ENCODE peak calls at places on chromosomes 5 and 9, in seven cellular contexts. H is H7, B is foreskin fibroblast, I is left lung, G is brain microvascular endothelial cell, K is GM23248, L is lower lobe of right lung. J is an unnamed sample.

GRCh38 chr5:89036166-89036565 is 153.2 kb upstream of the MEF2C start:
- DNase-seq in H (no peak), B (no peak), I (no peak), G (no peak), K (peak; percentile 44), L (no peak), J (no peak)

GRCh38 chr9:98993570-98993945 is 49.9 kb downstream of the COL15A1 start:
- DNase-seq in H (no peak), B (no peak), I (no peak), G (peak; percentile 60), K (no peak), L (peak; percentile 75), J (peak; percentile 55)

GRCh38 chr5:16265141-16265540 is 85.5 kb upstream of the MARCHF11 start:
- DNase-seq in H (no peak), B (no peak), I (no peak), G (no peak), K (no peak), L (no peak), J (no peak)

GRCh38 chr5:174223355-174223754 is 177.8 kb downstream of the NSG2 start:
- DNase-seq in H (no peak), B (no peak), I (no peak), G (no peak), K (no peak), L (no peak), J (no peak)

GRCh38 chr9:117704024-117704575 is at the start of gene TLR4:
- DNase-seq in H (no peak), B (peak; percentile 81), I (peak; percentile 87), G (peak; percentile 84), K (peak; percentile 83), L (peak; percentile 74), J (peak; percentile 71)

GRCh38 chr9:101705135-101705661 is 33.2 kb downstream of the GRIN3A start:
- DNase-seq in H (peak; percentile 17), B (no peak), I (peak; percentile 47), G (no peak), K (peak; percentile 31), L (peak; percentile 39), J (peak; percentile 77)

GRCh38 chr9:78932849-78933627 is 636.1 kb downstream of the PSAT1 start:
- DNase-seq in H (no peak), B (peak; percentile 63), I (no peak), G (peak; percentile 37), K (peak; percentile 60), L (no peak), J (no peak)

GRCh38 chr5:124675921-124676846 is 70.3 kb downstream of the ZNF608 start:
- DNase-seq in H (no peak), B (no peak), I (no peak), G (no peak), K (no peak), L (no peak), J (no peak)

GRCh38 chr9:91777437-91777836 is 172.6 kb downstream of the ROR2 start:
- DNase-seq in H (no peak), B (peak; percentile 47), I (no peak), G (peak; percentile 45), K (peak; percentile 86), L (no peak), J (no peak)

GRCh38 chr9:81879501-81879916 is 48.7 kb upstream of the SPATA31D4 start:
- DNase-seq in H (no peak), B (no peak), I (no peak), G (no peak), K (peak; percentile 35), L (no peak), J (peak; percentile 65)

GRCh38 chr5:10828241-10828640 is 67.2 kb upstream of the DAP start:
- DNase-seq in H (no peak), B (peak; percentile 52), I (no peak), G (peak; percentile 60), K (peak; percentile 60), L (no peak), J (no peak)

GRCh38 chr9:115591584-115591984 is 473.6 kb upstream of the TNC start:
- DNase-seq in H (peak; percentile 61), B (peak; percentile 97), I (no peak), G (peak; percentile 99), K (peak; percentile 99), L (peak; percentile 45), J (peak; percentile 59)

GRCh38 chr9:98983295-98984268 is 39.9 kb downstream of the COL15A1 start:
- DNase-seq in H (no peak), B (peak; percentile 79), I (no peak), G (peak; percentile 90), K (peak; percentile 94), L (no peak), J (no peak)

GRCh38 chr9:134894136-134894860 is 13.7 kb downstream of the FCN2 start:
- DNase-seq in H (no peak), B (no peak), I (no peak), G (no peak), K (no peak), L (peak; percentile 4), J (no peak)

GRCh38 chr9:125784286-125785049 is 37.3 kb downstream of the PBX3 start:
- DNase-seq in H (no peak), B (peak; percentile 13), I (no peak), G (peak; percentile 24), K (peak; percentile 21), L (no peak), J (no peak)

GRCh38 chr5:179762079-179762780 is 29.6 kb downstream of the MAML1 start:
- DNase-seq in H (no peak), B (no peak), I (peak; percentile 33), G (peak; percentile 31), K (peak; percentile 78), L (no peak), J (peak; percentile 25)

GRCh38 chr5:68456756-68457217 is 241.2 kb downstream of the PIK3R1 start:
- DNase-seq in H (no peak), B (peak; percentile 67), I (no peak), G (peak; percentile 28), K (peak; percentile 65), L (no peak), J (peak; percentile 25)

DNA sequence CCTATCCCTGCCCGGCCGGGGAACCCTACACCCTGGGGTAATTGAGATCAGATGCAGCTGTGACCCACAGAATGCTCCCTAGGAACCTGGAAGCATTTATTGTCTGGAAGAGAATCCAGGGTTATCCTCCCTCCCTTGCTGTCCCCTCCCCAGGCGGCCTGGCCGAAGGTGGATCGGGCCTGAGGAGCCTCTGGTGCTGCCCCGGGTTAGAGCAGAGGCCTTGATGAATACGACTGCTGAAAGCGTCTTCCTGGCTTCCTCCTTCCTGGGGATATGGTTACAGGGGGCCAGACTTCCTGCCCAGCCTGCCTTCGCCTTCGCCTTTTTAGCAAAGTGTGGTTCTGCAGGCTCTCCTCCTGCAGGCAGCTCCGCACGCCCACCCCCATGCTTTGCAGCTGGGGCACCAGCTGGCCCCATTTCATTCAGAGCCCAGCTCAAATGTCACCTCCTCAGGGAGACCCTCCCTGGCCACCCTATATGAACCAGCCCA is 22.5 kb upstream of the PTGS1 start:
- DNase-seq in H (no peak), B (no peak), I (no peak), G (no peak), K (no peak), L (no peak), J (no peak)
- H3K4me3 ChIP-seq in H (no peak overlapping the region), B (no peak overlapping the region), I (no peak overlapping the region), G (no peak overlapping the region), K (no peak overlapping the region), L (no peak overlapping the region), J (no peak overlapping the region)

GRCh38 chr9:121744687-121745395 is 93.4 kb downstream of the DAB2IP start:
- DNase-seq in H (no peak), B (no peak), I (no peak), G (peak; percentile 29), K (peak; percentile 66), L (no peak), J (no peak)

GRCh38 chr9:121741198-121741918 is 89.9 kb downstream of the DAB2IP start:
- DNase-seq in H (no peak), B (no peak), I (no peak), G (no peak), K (no peak), L (no peak), J (no peak)

GRCh38 chr9:121743441-121744001 is 92.1 kb downstream of the DAB2IP start:
- DNase-seq in H (peak; percentile 91), B (peak; percentile 90), I (peak; percentile 91), G (peak; percentile 82), K (peak; percentile 93), L (peak; percentile 87), J (peak; percentile 82)

GRCh38 chr9:121744002-121744686 is 92.7 kb downstream of the DAB2IP start:
- DNase-seq in H (peak; percentile 83), B (no peak), I (no peak), G (peak; percentile 34), K (peak; percentile 69), L (no peak), J (peak; percentile 75)

GRCh38 chr9:121742923-121743322 is 91.5 kb downstream of the DAB2IP start:
- DNase-seq in H (no peak), B (no peak), I (no peak), G (no peak), K (no peak), L (no peak), J (no peak)
- H3K4me3 ChIP-seq in H (no peak overlapping the region), B (peak overlapping the region; percentile 76), I (no peak overlapping the region), G (no peak overlapping the region), K (peak overlapping the region; percentile 67), L (peak overlapping the region; percentile 65), J (peak overlapping the region; percentile 45)

GRCh38 chr9:13279284-13280162 is at the start of gene MPDZ:
- DNase-seq in H (peak; percentile 91), B (peak; percentile 56), I (peak; percentile 84), G (peak; percentile 77), K (peak; percentile 85), L (peak; percentile 62), J (peak; percentile 37)
- H3K4me3 ChIP-seq in H (peak within 1 kb of the TSS; percentile 76), B (peak within 1 kb of the TSS; percentile 79), I (peak within 1 kb of the TSS; percentile 52), G (peak within 1 kb of the TSS; percentile 75), K (peak within 1 kb of the TSS; percentile 89), L (peak within 1 kb of the TSS; percentile 70), J (peak within 1 kb of the TSS; percentile 46)

GRCh38 chr9:97907051-97907450 is 15.2 kb downstream of the TRMO start:
- DNase-seq in H (no peak), B (no peak), I (peak; percentile 75), G (no peak), K (no peak), L (peak; percentile 70), J (no peak)

GRCh38 chr9:97906236-97906831 is 16.0 kb downstream of the TRMO start:
- DNase-seq in H (no peak), B (no peak), I (no peak), G (no peak), K (peak; percentile 69), L (peak; percentile 54), J (no peak)

GRCh38 chr9:97905228-97905627 is 17.1 kb downstream of the TRMO start:
- DNase-seq in H (no peak), B (no peak), I (no peak), G (no peak), K (no peak), L (no peak), J (no peak)

GRCh38 chr9:97903168-97903567 is 19.1 kb downstream of the TRMO start:
- DNase-seq in H (no peak), B (no peak), I (no peak), G (no peak), K (no peak), L (no peak), J (no peak)

DNA sequence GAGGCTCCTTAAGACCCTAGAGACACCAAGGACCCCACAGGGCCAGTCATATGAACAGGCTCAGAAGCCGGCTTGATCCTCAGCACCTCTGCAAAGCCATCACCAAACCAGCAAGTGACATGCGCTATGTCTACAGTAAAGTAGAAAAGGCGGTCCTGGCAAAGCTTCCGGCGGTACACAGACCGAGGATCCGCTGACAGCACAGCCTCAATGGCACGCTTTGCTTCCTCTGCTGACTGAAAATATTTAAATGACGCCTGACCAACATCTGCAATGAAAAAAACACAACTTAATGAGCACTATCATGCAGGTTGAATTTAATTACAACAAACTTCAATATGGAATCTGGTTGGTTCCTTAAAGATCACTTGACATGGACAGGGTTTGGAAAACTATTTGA is 17.6 kb downstream of the TRMO start:
- DNase-seq in H (no peak), B (no peak), I (no peak), G (no peak), K (no peak), L (no peak), J (no peak)
- H3K4me3 ChIP-seq in H (no peak overlapping the region), B (no peak overlapping the region), I (no peak overlapping the region), G (no peak overlapping the region), K (no peak overlapping the region), L (no peak overlapping the region), J (no peak overlapping the region)

J was measured in transverse colon.